ENCODE peak calls at places on chromosomes 3 and 15, in six cellular contexts. T is AG09309, S is mammary epithelial cell, I is fibroblast of mammary gland, E is AG10803, J is coronary artery. Y is an unnamed sample.

GRCh38 chr3:194276768-194277546 is 74.2 kb downstream of the CPN2 start:
- DNase-seq in E (peak), J (peak), I (peak), T (no peak), S (no peak), Y (no peak)

GRCh38 chr3:194139085-194139976 is 3.4 kb downstream of the HES1 start:
- DNase-seq in E (peak), J (no peak), S (peak), T (peak), I (peak), Y (peak)

GRCh38 chr3:160150525-160150924 is 74.7 kb upstream of the C3orf80 start:
- DNase-seq in E (peak), I (peak), J (no peak), S (no peak), T (peak), Y (no peak)

GRCh38 chr3:160006282-160007163 is 17.9 kb downstream of the IL12A start:
- DNase-seq in T (peak), S (peak), E (peak), I (peak), J (no peak), Y (peak)

GRCh38 chr3:184746131-184747120 is 34.6 kb upstream of the MAGEF1 start:
- DNase-seq in I (no peak), J (no peak), S (no peak), T (no peak), E (no peak), Y (no peak)

GRCh38 chr3:172522871-172523818 is at the start of gene TNFSF10:
- DNase-seq in E (peak), J (no peak), T (no peak), I (peak), S (peak), Y (no peak)

GRCh38 chr3:64108281-64108680 is 85.0 kb upstream of the PSMD6 start:
- DNase-seq in J (no peak), T (no peak), I (no peak), E (no peak), S (no peak), Y (no peak)

GRCh38 chr3:21055015-21055414 is 696.0 kb downstream of the ZNF385D start:
- DNase-seq in S (no peak), I (peak), T (no peak), J (no peak), E (peak), Y (peak)

GRCh38 chr3:22627993-22628499 is 575.1 kb upstream of the UBE2E2 start:
- DNase-seq in I (no peak), T (no peak), E (no peak), J (no peak), S (no peak), Y (no peak)

GRCh38 chr15:60932051-60932915 is 296.8 kb downstream of the RORA start:
- DNase-seq in T (peak), S (peak), J (no peak), I (peak), E (peak), Y (no peak)

GRCh38 chr15:60634815-60635214 is 155.9 kb upstream of the ICE2 start:
- DNase-seq in E (peak), I (no peak), S (peak), T (no peak), J (no peak), Y (no peak)

GRCh38 chr3:115833074-115833473 is 209.8 kb downstream of the GAP43 start:
- DNase-seq in S (no peak), I (no peak), E (peak), T (peak), J (no peak), Y (no peak)

GRCh38 chr15:38252481-38253311 is at the start of gene SPRED1:
- DNase-seq in S (peak), E (peak), T (no peak), I (peak), J (peak), Y (no peak)

GRCh38 chr3:57670543-57670942 is 22.3 kb downstream of the DENND6A start:
- DNase-seq in E (no peak), S (no peak), I (no peak), J (no peak), T (no peak), Y (no peak)

GRCh38 chr3:39783730-39784129 is 25.7 kb upstream of the MYRIP start:
- DNase-seq in S (no peak), T (no peak), E (peak), I (no peak), J (no peak), Y (no peak)

GRCh38 chr15:78929536-78930264 is 15.1 kb downstream of the CTSH start:
- DNase-seq in E (no peak), J (no peak), T (no peak), S (no peak), I (no peak), Y (no peak)

GRCh38 chr15:92405942-92406341 is 12.3 kb downstream of the ST8SIA2 start:
- DNase-seq in T (no peak), I (no peak), S (no peak), J (no peak), E (no peak), Y (no peak)

GRCh38 chr3:71753716-71754609 is at the start of gene GPR27:
- DNase-seq in J (no peak), E (peak), T (no peak), I (peak), S (peak), Y (no peak)

GRCh38 chr15:70127288-70127746 is 29.6 kb upstream of the TLE3 start:
- DNase-seq in J (no peak), E (no peak), S (peak), I (peak), T (no peak), Y (no peak)

GRCh38 chr15:79179108-79179561 is 88.6 kb upstream of the RASGRF1 start:
- DNase-seq in T (no peak), S (peak), E (no peak), I (peak), J (no peak), Y (no peak)

DNA sequence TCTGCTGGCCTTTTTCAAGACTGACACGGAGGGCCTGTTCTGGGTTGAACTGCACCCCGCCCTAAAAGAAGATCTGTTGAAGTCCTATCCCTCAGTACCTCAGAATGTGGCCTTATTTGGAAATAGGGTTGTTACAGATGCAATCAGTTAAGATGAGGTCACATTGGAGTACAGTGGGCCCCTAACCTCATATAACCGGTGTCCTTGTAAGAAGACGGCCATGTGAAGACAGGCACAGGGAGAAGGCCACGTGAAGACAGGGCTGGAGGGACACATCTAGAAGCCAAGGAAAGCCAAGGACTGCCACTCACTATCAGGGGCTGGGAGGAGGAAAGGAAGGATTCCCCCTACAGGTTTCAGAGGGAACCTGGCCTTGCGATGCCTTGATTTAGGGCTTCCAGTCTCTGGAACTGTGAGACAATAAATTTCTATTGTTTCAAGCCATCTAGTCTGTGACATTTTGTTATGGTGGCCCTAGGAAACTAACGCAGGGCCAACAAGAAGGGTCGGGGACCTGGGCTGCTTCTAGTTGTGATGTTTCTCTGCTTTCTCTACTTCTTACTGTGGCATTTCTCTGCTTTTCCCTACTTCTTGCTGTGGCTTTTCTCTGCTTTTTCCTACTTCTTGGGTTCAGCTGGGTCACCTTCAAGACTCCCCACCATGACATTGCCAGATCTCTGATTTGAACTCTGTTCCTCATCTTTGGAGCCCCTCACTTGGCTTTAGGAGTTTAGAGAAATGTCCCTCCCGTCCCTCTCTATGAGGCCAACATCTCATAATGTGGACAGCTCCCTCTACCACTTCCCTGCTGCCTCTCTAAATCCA is 4.8 kb upstream of the CCDC174 start:
- DNase-seq in J (no peak), I (no peak), E (no peak), T (no peak), S (no peak), Y (no peak)
- TF ChIP-seq CTCF in J (no peak), I (peak), E (no peak), T (peak), S (no peak), Y (peak)

GRCh38 chr3:123295171-123295900 is 93.6 kb downstream of the SEC22A start:
- DNase-seq in S (no peak), E (no peak), J (no peak), T (no peak), I (no peak), Y (no peak)
- TF ChIP-seq CTCF in S (no peak), E (no peak), J (no peak), T (no peak), I (no peak), Y (no peak)

GRCh38 chr3:197802505-197803459 is 11.7 kb downstream of the LRCH3 start:
- DNase-seq in E (no peak), J (no peak), T (no peak), S (no peak), I (no peak), Y (no peak)
- TF ChIP-seq CTCF in E (peak), J (no peak), T (peak), S (peak), I (peak), Y (no peak)

GRCh38 chr3:15500107-15500724 is 21.3 kb downstream of the COLQ start:
- DNase-seq in T (no peak), J (no peak), E (peak), S (no peak), I (peak), Y (no peak)

GRCh38 chr3:15499536-15499935 is 22.0 kb downstream of the COLQ start:
- DNase-seq in E (peak), T (no peak), S (no peak), I (peak), J (no peak), Y (no peak)

GRCh38 chr3:15498461-15499214 is 22.9 kb downstream of the COLQ start:
- DNase-seq in E (peak), I (peak), S (no peak), J (no peak), T (no peak), Y (no peak)

GRCh38 chr3:15496341-15496664 is 25.2 kb downstream of the COLQ start:
- DNase-seq in I (no peak), J (no peak), E (no peak), S (no peak), T (no peak), Y (no peak)

GRCh38 chr3:15497984-15498383 is 23.5 kb downstream of the COLQ start:
- DNase-seq in I (no peak), E (no peak), J (no peak), T (no peak), S (no peak), Y (no peak)
- TF ChIP-seq CTCF in I (no peak), E (no peak), J (no peak), T (no peak), S (no peak), Y (no peak)